ENCODE peak calls at places on chromosomes 13 and 19, in four cellular contexts. Q is body of pancreas, J is ovary, B is prostate gland. M is an unnamed sample. For H3K36me3, the result is how much of the 10 kb centered on the place peaks cover.

GRCh38 chr19:2266183-2266993 is 10.2 kb upstream of the JSRP1 start:
- DNase-seq in Q (peak), J (peak), B (peak), M (no peak)

GRCh38 chr13:114124486-114124885 is 7.9 kb downstream of the RASA3 start:
- DNase-seq in Q (no peak), J (no peak), B (no peak), M (no peak)

GRCh38 chr13:35789335-35790166 is 313.1 kb upstream of the MAB21L1 start:
- DNase-seq in Q (no peak), J (no peak), B (no peak), M (no peak)

GRCh38 chr19:938233-938923 is 12.5 kb downstream of the ARID3A start:
- DNase-seq in Q (peak), J (no peak), B (no peak), M (no peak)

GRCh38 chr19:29629836-29630534 is 23.9 kb downstream of the POP4 start:
- DNase-seq in Q (no peak), J (no peak), B (no peak), M (no peak)

GRCh38 chr19:53977991-53978731 is 13.3 kb upstream of the CACNG6 start:
- DNase-seq in Q (peak), J (no peak), B (no peak), M (no peak)

GRCh38 chr13:108560092-108560491 is 69.3 kb upstream of the MYO16 start:
- DNase-seq in Q (no peak), J (no peak), B (no peak), M (no peak)

GRCh38 chr13:92896842-92897241 is 329.8 kb upstream of the GPC6 start:
- DNase-seq in Q (no peak), J (no peak), B (no peak), M (no peak)

GRCh38 chr19:54949412-54949811 is 2.1 kb upstream of the NLRP7 start:
- DNase-seq in Q (no peak), J (no peak), B (no peak), M (no peak)

GRCh38 chr13:26061947-26062346 is 10.1 kb upstream of the SHISA2 start:
- DNase-seq in Q (no peak), J (no peak), B (no peak), M (no peak)

GRCh38 chr13:44695520-44695919 is 119.4 kb upstream of the TSC22D1 start:
- DNase-seq in Q (no peak), J (no peak), B (no peak), M (no peak)

GRCh38 chr13:24127116-24127631 is 33.3 kb upstream of the SPATA13 start:
- DNase-seq in Q (no peak), J (no peak), B (no peak), M (no peak)

GRCh38 chr13:45149964-45150363 is 29.7 kb downstream of the GTF2F2 start:
- DNase-seq in Q (no peak), J (no peak), B (no peak), M (no peak)

GRCh38 chr13:72208112-72208645 is 341.2 kb upstream of the DACH1 start:
- DNase-seq in Q (no peak), J (no peak), B (no peak), M (no peak)

GRCh38 chr19:29889702-29890101 is 52.3 kb upstream of the URI1 start:
- DNase-seq in Q (no peak), J (no peak), B (no peak), M (no peak)

GRCh38 chr19:37979547-37980082 is 72.6 kb downstream of the SIPA1L3 start:
- DNase-seq in Q (peak), J (no peak), B (peak), M (no peak)

GRCh38 chr13:107650081-107650701 is 565.1 kb downstream of the LIG4 start:
- DNase-seq in Q (peak), J (no peak), B (no peak), M (no peak)

GRCh38 chr13:51834581-51835158 is 10.3 kb downstream of the TMEM272 start:
- DNase-seq in Q (no peak), J (no peak), B (no peak), M (peak)

GRCh38 chr19:12913011-12913561 is 6.0 kb downstream of the SYCE2 start:
- DNase-seq in Q (peak), J (peak), B (peak), M (no peak)

GRCh38 chr19:3670258-3670795 is 29.9 kb downstream of the PIP5K1C start:
- DNase-seq in Q (peak), J (peak), B (peak), M (no peak)

GRCh38 chr13:20149762-20150161 is 11.1 kb downstream of the GJA3 start:
- DNase-seq in Q (no peak), J (no peak), B (no peak), M (no peak)

GRCh38 chr19:13742756-13743155 is 21.6 kb upstream of the MRI1 start:
- DNase-seq in Q (no peak), J (no peak), B (no peak), M (no peak)

GRCh38 chr19:33373701-33374405 is at the start of gene CEBPG:
- DNase-seq in Q (peak), J (peak), B (no peak), M (no peak)

GRCh38 chr13:79483302-79483701 is 2.3 kb downstream of the NDFIP2 start:
- DNase-seq in Q (no peak), J (no peak), B (no peak), M (no peak)

GRCh38 chr19:7476241-7476640 is 12.6 kb downstream of the PEX11G start:
- DNase-seq in Q (no peak), J (no peak), B (no peak), M (no peak)

GRCh38 chr19:33432408-33433170 is 59.1 kb downstream of the CEBPG start:
- DNase-seq in Q (no peak), J (no peak), B (no peak), M (no peak)

GRCh38 chr19:48634424-48635262 is 2.5 kb downstream of the DBP start:
- DNase-seq in Q (peak), J (peak), B (peak), M (peak)

GRCh38 chr19:41921280-41922219 is 6.7 kb downstream of the ERFL start:
- DNase-seq in Q (no peak), J (no peak), B (no peak), M (no peak)

DNA sequence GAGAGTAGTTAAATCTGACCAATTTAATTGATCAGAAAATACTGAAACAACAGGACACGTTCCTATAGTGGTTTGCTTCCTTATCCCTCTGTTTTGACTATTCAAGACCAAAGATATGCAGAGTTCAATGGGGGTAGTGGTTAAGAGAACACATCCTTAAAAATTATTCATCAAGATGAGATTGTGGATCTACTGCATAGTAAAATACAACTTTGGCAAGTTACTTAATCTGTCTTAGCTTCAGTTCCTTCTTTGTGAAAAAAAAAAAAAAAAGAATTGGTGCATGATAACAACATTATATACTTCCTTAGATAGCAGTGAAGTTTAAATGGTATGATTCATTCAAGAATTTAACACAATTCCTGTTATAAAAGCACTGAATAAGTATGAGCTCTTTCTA is 552.1 kb downstream of the DCT start:
- DNase-seq in Q (no peak), J (no peak), B (no peak), M (no peak)
- TF ChIP-seq POLR2A in Q (no peak), J (no peak), B (no peak), M (no peak)

GRCh38 chr19:44689290-44690130 is 9.4 kb upstream of the CEACAM16 start:
- DNase-seq in Q (peak), J (peak), B (peak), M (no peak)
- H3K4me3 ChIP-seq in Q (no peak), J (no peak), B (no peak), M (no peak)

GRCh38 chr19:40705950-40706619 is 10.6 kb downstream of the COQ8B start:
- DNase-seq in Q (no peak), J (no peak), B (no peak), M (no peak)

GRCh38 chr19:40705362-40705651 is 11.4 kb downstream of the COQ8B start:
- DNase-seq in Q (no peak), J (no peak), B (no peak), M (no peak)

GRCh38 chr19:40702337-40703012 is 12.0 kb upstream of the NUMBL start:
- DNase-seq in Q (peak), J (no peak), B (no peak), M (no peak)

GRCh38 chr19:40703029-40703755 is 12.7 kb upstream of the NUMBL start:
- DNase-seq in Q (no peak), J (no peak), B (no peak), M (no peak)

GRCh38 chr19:40704491-40705361 is 12.0 kb downstream of the COQ8B start:
- DNase-seq in Q (no peak), J (no peak), B (no peak), M (no peak)
- H3K36me3 ChIP-seq in Q (under half), J (under half), B (under half), M (under half)

GRCh38 chr13:49895826-49896225 is 40.3 kb downstream of the SPRYD7 start:
- DNase-seq in Q (no peak), J (no peak), B (no peak), M (no peak)

GRCh38 chr13:49893591-49893990 is 42.5 kb downstream of the SPRYD7 start:
- DNase-seq in Q (no peak), J (no peak), B (no peak), M (no peak)

GRCh38 chr13:49898792-49899191 is 37.3 kb downstream of the SPRYD7 start:
- DNase-seq in Q (no peak), J (no peak), B (no peak), M (no peak)

GRCh38 chr13:49897713-49898112 is 38.4 kb downstream of the SPRYD7 start:
- DNase-seq in Q (no peak), J (no peak), B (no peak), M (no peak)
- TF ChIP-seq POLR2A in Q (no peak), J (no peak), B (no peak), M (no peak)

GRCh38 chr19:31352782-31353651 is 3.8 kb upstream of the TSHZ3 start:
- DNase-seq in Q (no peak), J (peak), B (no peak), M (no peak)
- H3K4me3 ChIP-seq in Q (no peak), J (no peak), B (no peak), M (no peak)

GRCh38 chr13:30654430-30654829 is 36.7 kb downstream of the USPL1 start:
- DNase-seq in Q (no peak), J (no peak), B (no peak), M (no peak)
- H3K36me3 ChIP-seq in Q (under half), J (under half), B (under half), M (half or more)

GRCh38 chr19:31539386-31539785 is 190.2 kb upstream of the TSHZ3 start:
- DNase-seq in Q (no peak), J (no peak), B (no peak), M (peak)

GRCh38 chr19:31538879-31539278 is 189.6 kb upstream of the TSHZ3 start:
- DNase-seq in Q (no peak), J (no peak), B (no peak), M (peak)

GRCh38 chr19:31537136-31537535 is 187.9 kb upstream of the TSHZ3 start:
- DNase-seq in Q (no peak), J (no peak), B (no peak), M (peak)

GRCh38 chr19:31543456-31543855 is 194.2 kb upstream of the TSHZ3 start:
- DNase-seq in Q (no peak), J (no peak), B (no peak), M (peak)

GRCh38 chr19:31541396-31541795 is 192.2 kb upstream of the TSHZ3 start:
- DNase-seq in Q (no peak), J (no peak), B (no peak), M (no peak)
- TF ChIP-seq POLR2A in Q (no peak), J (no peak), B (no peak), M (no peak)

DNA sequence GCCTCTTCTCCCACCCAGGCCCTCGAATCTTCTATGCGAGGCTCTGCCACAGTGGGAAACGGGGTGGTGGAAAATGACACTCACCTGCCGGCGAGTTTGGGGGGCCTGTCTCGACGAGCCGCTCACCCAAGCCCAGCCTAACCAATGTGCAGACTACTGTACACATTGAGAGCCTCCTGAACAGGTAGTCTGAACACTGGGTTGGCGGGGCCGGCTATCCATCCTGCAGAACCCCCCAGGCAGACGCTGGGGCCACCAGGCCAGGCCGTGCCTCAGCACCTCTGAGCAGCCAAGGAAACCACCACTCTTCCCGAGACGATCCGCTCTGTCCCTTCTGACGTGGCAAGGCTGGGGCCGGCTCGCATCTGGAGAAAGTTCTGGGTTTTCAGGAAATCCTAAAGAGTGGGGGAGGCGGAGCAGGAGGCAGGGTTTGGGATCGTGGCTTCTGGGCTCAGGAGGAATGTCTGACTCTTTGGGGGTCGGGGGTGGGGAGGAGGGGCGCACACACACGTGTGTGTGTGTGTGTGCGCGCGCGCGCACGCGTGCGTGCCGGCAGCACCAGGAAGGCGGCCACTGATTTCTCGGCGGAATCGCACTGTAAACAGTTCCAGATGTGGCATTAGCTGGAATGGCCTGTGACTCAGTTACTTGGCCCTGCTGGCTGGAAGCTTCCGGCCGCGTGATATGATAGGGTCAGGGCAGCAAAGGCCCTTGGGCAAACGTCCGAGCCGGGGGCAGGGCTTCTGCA is 18.5 kb downstream of the TMED1 start:
- DNase-seq in Q (no peak), J (peak), B (no peak), M (no peak)
- H3K4me3 ChIP-seq in Q (no peak), J (peak), B (peak), M (peak)